ENCODE peak calls at places on chromosomes 4 and X, in five cellular contexts. P, T, N, G and X are unnamed samples.

GRCh38 chr4:8546766-8547107 is 33.5 kb upstream of the GPR78 start:
- DNase-seq in P (no peak), T (no peak), N (no peak), G (peak), X (no peak)

GRCh38 chr4:121113680-121114079 is 41.3 kb upstream of the NDNF start:
- DNase-seq in P (no peak), T (no peak), N (no peak), G (no peak), X (no peak)

GRCh38 chrX:3639236-3639635 is 74.2 kb downstream of the PRKX start:
- DNase-seq in P (no peak), T (no peak), N (no peak), G (no peak), X (no peak)

GRCh38 chr4:13294961-13295605 is 189.1 kb downstream of the RAB28 start:
- DNase-seq in P (no peak), T (no peak), N (no peak), G (no peak), X (peak)

GRCh38 chr4:77821775-77822174 is 2.6 kb upstream of the CNOT6L start:
- DNase-seq in P (no peak), T (no peak), N (no peak), G (no peak), X (no peak)

GRCh38 chr4:136441629-136442282 is 1090.5 kb downstream of the PCDH18 start:
- DNase-seq in P (no peak), T (no peak), N (no peak), G (no peak), X (no peak)

GRCh38 chr4:103018391-103019318 is 850 bp downstream of the SLC9B1 start:
- DNase-seq in P (no peak), T (peak), N (peak), G (peak), X (no peak)

GRCh38 chr4:8871417-8872401 is at the start of gene HMX1:
- DNase-seq in P (no peak), T (no peak), N (no peak), G (no peak), X (no peak)

GRCh38 chr4:173318648-173319211 is 15.4 kb downstream of the HMGB2 start:
- DNase-seq in P (no peak), T (peak), N (no peak), G (no peak), X (peak)

GRCh38 chrX:29233592-29234179 is 646.4 kb downstream of the IL1RAPL1 start:
- DNase-seq in P (no peak), T (no peak), N (no peak), G (no peak), X (no peak)

GRCh38 chr4:41264212-41264611 is 7.5 kb downstream of the UCHL1 start:
- DNase-seq in P (no peak), T (no peak), N (no peak), G (no peak), X (no peak)

GRCh38 chr4:73421708-73422457 is 14.1 kb upstream of the AFP start:
- DNase-seq in P (no peak), T (no peak), N (no peak), G (no peak), X (no peak)

GRCh38 chrX:149521438-149521837 is 16.3 kb upstream of the IDS start:
- DNase-seq in P (no peak), T (no peak), N (no peak), G (no peak), X (no peak)

GRCh38 chrX:17474892-17475291 is 99.9 kb downstream of the NHS start:
- DNase-seq in P (no peak), T (peak), N (no peak), G (no peak), X (peak)

GRCh38 chr4:145694929-145695328 is 15.0 kb downstream of the C4orf51 start:
- DNase-seq in P (no peak), T (no peak), N (no peak), G (no peak), X (peak)

GRCh38 chr4:77031544-77031943 is 44.2 kb downstream of the CCNI start:
- DNase-seq in P (no peak), T (no peak), N (no peak), G (no peak), X (no peak)

GRCh38 chr4:90174622-90175023 is 47.4 kb downstream of the CCSER1 start:
- DNase-seq in P (no peak), T (no peak), N (no peak), G (no peak), X (peak)

GRCh38 chr4:51831133-51831532 is 11.8 kb upstream of the DCUN1D4 start:
- DNase-seq in P (no peak), T (peak), N (peak), G (peak), X (peak)

GRCh38 chrX:85375333-85375738 is 4.1 kb downstream of the POF1B start:
- DNase-seq in P (no peak), T (no peak), N (peak), G (no peak), X (no peak)

GRCh38 chr4:2266181-2266580 is 4.3 kb upstream of the MXD4 start:
- DNase-seq in P (no peak), T (no peak), N (peak), G (peak), X (no peak)

GRCh38 chr4:112290341-112290740 is 4.6 kb upstream of the TIFA start:
- DNase-seq in P (no peak), T (no peak), N (no peak), G (no peak), X (no peak)

GRCh38 chr4:21090098-21090666 is 389.9 kb downstream of the PACRGL start:
- DNase-seq in P (no peak), T (no peak), N (no peak), G (no peak), X (no peak)